ENCODE peak calls at places on chromosomes 13 and 19, in ten cellular contexts. L is NCI-H1092, A is nephron progenitor cell, F is activated gamma-delta T cell, N is frontal cortex, B is GM23338, D is NCI-H345, G is colonic mucosa, K is COR-L47, Q is hypothalamus. R is an unnamed sample.

GRCh38 chr13:43878897-43879322 is 630 bp downstream of the CCDC122 start:
- DNase-seq in L (no peak), A (no peak), F (no peak), N (peak; percentile 64), B (peak; percentile 67), D (no peak), G (peak; percentile 70), K (peak; percentile 53), Q (peak; percentile 62), R (no peak)

GRCh38 chr19:4803736-4804695 is 12.5 kb downstream of the FEM1A start:
- DNase-seq in L (peak; percentile 63), A (peak; percentile 87), F (no peak), N (no peak), B (peak; percentile 95), D (peak; percentile 53), G (peak; percentile 55), K (peak; percentile 49), Q (no peak), R (no peak)

GRCh38 chr19:16200038-16200775 is 2.5 kb downstream of the AP1M1 start:
- DNase-seq in L (no peak), A (no peak), F (no peak), N (no peak), B (peak; percentile 21), D (no peak), G (no peak), K (no peak), Q (no peak), R (no peak)

GRCh38 chr19:29969891-29970290 is 27.9 kb downstream of the URI1 start:
- DNase-seq in L (no peak), A (no peak), F (no peak), N (no peak), B (no peak), D (no peak), G (no peak), K (no peak), Q (no peak), R (no peak)

GRCh38 chr19:37778613-37779138 is 710 bp downstream of the ZNF573 start:
- DNase-seq in L (no peak), A (no peak), F (no peak), N (no peak), B (peak; percentile 30), D (peak; percentile 25), G (no peak), K (no peak), Q (no peak), R (no peak)

GRCh38 chr13:74529968-74530367 is 395.8 kb upstream of the KLF12 start:
- DNase-seq in L (no peak), A (no peak), F (no peak), N (no peak), B (no peak), D (no peak), G (no peak), K (no peak), Q (no peak), R (no peak)

GRCh38 chr19:9793051-9793591 is 24.6 kb upstream of the ZNF846 start:
- DNase-seq in L (no peak), A (no peak), F (peak; percentile 54), N (no peak), B (peak; percentile 75), D (peak; percentile 53), G (peak; percentile 70), K (no peak), Q (no peak), R (no peak)

GRCh38 chr13:90168953-90169352 is 1178.5 kb upstream of the MIR17HG start:
- DNase-seq in L (no peak), A (no peak), F (no peak), N (no peak), B (no peak), D (no peak), G (no peak), K (no peak), Q (no peak), R (no peak)

GRCh38 chr19:23516266-23516665 is 121.0 kb upstream of the ZNF91 start:
- DNase-seq in L (no peak), A (no peak), F (no peak), N (no peak), B (no peak), D (no peak), G (no peak), K (no peak), Q (no peak), R (no peak)

GRCh38 chr13:74388626-74389025 is 254.4 kb upstream of the KLF12 start:
- DNase-seq in L (no peak), A (no peak), F (no peak), N (no peak), B (no peak), D (no peak), G (no peak), K (no peak), Q (no peak), R (no peak)

GRCh38 chr19:51807111-51807701 is 12.2 kb downstream of the FPR3 start:
- DNase-seq in L (no peak), A (no peak), F (no peak), N (no peak), B (peak; percentile 83), D (no peak), G (no peak), K (no peak), Q (no peak), R (no peak)

R was measured in smooth muscle cell of the brain vasculature.